ENCODE peak calls at places on chromosome 15, in five cellular contexts. One of them, this sample, is unnamed.

GRCh38 chr15:67822537-67823370 is 2.6 kb upstream of the SKOR1 start:
- DNase-seq in PC-3: no peak
- DNase-seq in cardiac fibroblast: no peak
- DNase-seq in IMR-90: no peak
- DNase-seq in psoas muscle: peak
- DNase-seq in this sample: peak

GRCh38 chr15:98899266-98900021 is 108.1 kb downstream of the PGPEP1L start:
- DNase-seq in PC-3: no peak
- DNase-seq in IMR-90: no peak
- DNase-seq in psoas muscle: no peak
- DNase-seq in cardiac fibroblast: peak
- DNase-seq in this sample: no peak

GRCh38 chr15:23648920-23649515 is 1.4 kb upstream of the MAGEL2 start:
- DNase-seq in IMR-90: no peak
- DNase-seq in cardiac fibroblast: peak
- DNase-seq in PC-3: peak
- DNase-seq in psoas muscle: peak
- DNase-seq in this sample: no peak

GRCh38 chr15:101027273-101027901 is 108.2 kb downstream of the LRRK1 start:
- DNase-seq in psoas muscle: no peak
- DNase-seq in PC-3: no peak
- DNase-seq in cardiac fibroblast: no peak
- DNase-seq in IMR-90: no peak
- DNase-seq in this sample: no peak

GRCh38 chr15:98433302-98433701 is 215.0 kb upstream of the IGF1R start:
- DNase-seq in PC-3: no peak
- DNase-seq in cardiac fibroblast: no peak
- DNase-seq in IMR-90: no peak
- DNase-seq in psoas muscle: no peak
- DNase-seq in this sample: no peak

GRCh38 chr15:37059051-37059450 is 41.3 kb downstream of the MEIS2 start:
- DNase-seq in cardiac fibroblast: peak
- DNase-seq in IMR-90: peak
- DNase-seq in PC-3: peak
- DNase-seq in psoas muscle: no peak
- DNase-seq in this sample: no peak

GRCh38 chr15:27028836-27029482 is 58.0 kb downstream of the GABRG3 start:
- DNase-seq in IMR-90: no peak
- DNase-seq in PC-3: no peak
- DNase-seq in cardiac fibroblast: no peak
- DNase-seq in psoas muscle: no peak
- DNase-seq in this sample: no peak

GRCh38 chr15:77014137-77015081 is 19.5 kb downstream of the PSTPIP1 start:
- DNase-seq in PC-3: no peak
- DNase-seq in IMR-90: no peak
- DNase-seq in psoas muscle: peak
- DNase-seq in cardiac fibroblast: no peak
- DNase-seq in this sample: peak

GRCh38 chr15:41971893-41972340 is 440 bp downstream of the EHD4 start:
- DNase-seq in PC-3: no peak
- DNase-seq in IMR-90: no peak
- DNase-seq in psoas muscle: no peak
- DNase-seq in cardiac fibroblast: no peak
- DNase-seq in this sample: peak

GRCh38 chr15:76936671-76937070 is 5.1 kb downstream of the RCN2 start:
- DNase-seq in IMR-90: no peak
- DNase-seq in cardiac fibroblast: peak
- DNase-seq in PC-3: no peak
- DNase-seq in psoas muscle: no peak
- DNase-seq in this sample: no peak

GRCh38 chr15:74422370-74422722 is 11.4 kb downstream of the SEMA7A start:
- DNase-seq in psoas muscle: no peak
- DNase-seq in cardiac fibroblast: no peak
- DNase-seq in PC-3: no peak
- DNase-seq in IMR-90: no peak
- DNase-seq in this sample: no peak

GRCh38 chr15:50627351-50628055 is 59.1 kb downstream of the TRPM7 start:
- DNase-seq in IMR-90: peak
- DNase-seq in cardiac fibroblast: peak
- DNase-seq in psoas muscle: no peak
- DNase-seq in PC-3: no peak
- DNase-seq in this sample: no peak

GRCh38 chr15:85554852-85555521 is 174.6 kb downstream of the AKAP13 start:
- DNase-seq in PC-3: no peak
- DNase-seq in IMR-90: no peak
- DNase-seq in psoas muscle: no peak
- DNase-seq in cardiac fibroblast: no peak
- DNase-seq in this sample: peak

GRCh38 chr15:66454143-66454542 is 43.4 kb downstream of the SNAPC5 start:
- DNase-seq in psoas muscle: no peak
- DNase-seq in PC-3: peak
- DNase-seq in IMR-90: peak
- DNase-seq in cardiac fibroblast: peak
- DNase-seq in this sample: no peak

GRCh38 chr15:66452421-66452820 is 45.1 kb downstream of the SNAPC5 start:
- DNase-seq in PC-3: no peak
- DNase-seq in cardiac fibroblast: no peak
- DNase-seq in psoas muscle: no peak
- DNase-seq in IMR-90: no peak
- DNase-seq in this sample: no peak

GRCh38 chr15:66456211-66456610 is 41.4 kb downstream of the SNAPC5 start:
- DNase-seq in psoas muscle: no peak
- DNase-seq in PC-3: peak
- DNase-seq in IMR-90: peak
- DNase-seq in cardiac fibroblast: no peak
- DNase-seq in this sample: no peak

GRCh38 chr15:66452971-66453580 is 44.5 kb downstream of the SNAPC5 start:
- DNase-seq in cardiac fibroblast: no peak
- DNase-seq in psoas muscle: no peak
- DNase-seq in PC-3: no peak
- DNase-seq in IMR-90: no peak
- DNase-seq in this sample: no peak
- TF ChIP-seq CTCF in cardiac fibroblast: no peak
- TF ChIP-seq CTCF in psoas muscle: no peak
- TF ChIP-seq CTCF in PC-3: no peak
- TF ChIP-seq CTCF in IMR-90: no peak
- TF ChIP-seq CTCF in this sample: no peak

GRCh38 chr15:29566914-29567313 is 255.4 kb downstream of the TJP1 start:
- DNase-seq in IMR-90: no peak
- DNase-seq in psoas muscle: no peak
- DNase-seq in cardiac fibroblast: no peak
- DNase-seq in PC-3: no peak
- DNase-seq in this sample: no peak

GRCh38 chr15:29558261-29558660 is 264.0 kb downstream of the TJP1 start:
- DNase-seq in psoas muscle: no peak
- DNase-seq in PC-3: no peak
- DNase-seq in cardiac fibroblast: no peak
- DNase-seq in IMR-90: no peak
- DNase-seq in this sample: no peak

GRCh38 chr15:29560896-29561295 is 261.4 kb downstream of the TJP1 start:
- DNase-seq in cardiac fibroblast: no peak
- DNase-seq in IMR-90: no peak
- DNase-seq in PC-3: no peak
- DNase-seq in psoas muscle: no peak
- DNase-seq in this sample: no peak

GRCh38 chr15:29567336-29567735 is 254.9 kb downstream of the TJP1 start:
- DNase-seq in PC-3: no peak
- DNase-seq in IMR-90: no peak
- DNase-seq in cardiac fibroblast: no peak
- DNase-seq in psoas muscle: no peak
- DNase-seq in this sample: no peak

GRCh38 chr15:29563112-29563511 is 259.2 kb downstream of the TJP1 start:
- DNase-seq in IMR-90: no peak
- DNase-seq in PC-3: no peak
- DNase-seq in psoas muscle: no peak
- DNase-seq in cardiac fibroblast: no peak
- DNase-seq in this sample: no peak
- TF ChIP-seq CTCF in IMR-90: no peak
- TF ChIP-seq CTCF in PC-3: no peak
- TF ChIP-seq CTCF in psoas muscle: no peak
- TF ChIP-seq CTCF in cardiac fibroblast: no peak
- TF ChIP-seq CTCF in this sample: no peak

DNA sequence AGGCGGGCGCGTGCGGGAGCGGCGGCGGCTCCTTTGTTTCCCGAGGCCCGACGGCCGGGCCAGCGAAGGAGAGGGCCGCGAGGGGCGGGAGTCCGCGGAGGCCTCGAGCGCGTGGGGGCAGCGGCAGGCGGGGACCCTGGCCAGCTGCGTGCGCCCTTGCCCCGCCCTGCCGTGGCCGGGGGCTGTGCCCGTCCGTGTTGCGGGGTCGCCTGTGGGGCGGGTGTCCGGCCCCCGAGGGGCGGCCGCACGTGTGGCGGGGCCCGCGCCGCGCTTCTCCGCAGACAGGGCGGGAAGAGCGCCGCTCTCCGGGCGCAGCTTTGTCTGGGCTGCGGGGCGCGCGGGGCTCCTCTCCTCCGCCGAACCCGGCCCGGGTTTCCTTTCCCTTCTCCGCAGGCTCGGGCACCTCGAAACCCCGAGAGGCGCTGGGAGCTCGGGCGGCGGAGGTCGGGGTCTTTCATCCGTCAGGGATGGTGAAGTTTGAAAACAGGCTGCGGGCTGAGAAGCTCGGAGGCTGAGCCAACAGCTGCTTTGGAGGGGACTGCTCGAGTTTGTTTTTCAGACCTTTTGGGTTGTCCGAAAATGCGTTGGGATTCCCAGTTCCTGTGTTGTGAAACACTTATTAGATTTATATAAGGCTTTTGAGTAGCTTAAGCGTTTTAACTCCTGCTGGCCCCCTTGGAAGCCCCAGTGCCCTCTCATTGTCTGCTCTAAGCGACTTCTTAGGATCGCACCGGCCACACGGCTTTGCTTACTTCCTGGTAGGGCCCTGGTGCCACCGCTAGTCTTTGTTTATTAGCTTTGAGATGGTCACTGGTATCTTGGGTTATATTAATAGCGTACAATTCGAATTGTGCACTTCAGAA is 817 bp downstream of the USP3 start:
- DNase-seq in psoas muscle: peak
- DNase-seq in IMR-90: peak
- DNase-seq in PC-3: peak
- DNase-seq in cardiac fibroblast: peak
- DNase-seq in this sample: no peak
- TF ChIP-seq CTCF in psoas muscle: peak
- TF ChIP-seq CTCF in IMR-90: peak
- TF ChIP-seq CTCF in PC-3: no peak
- TF ChIP-seq CTCF in cardiac fibroblast: peak
- TF ChIP-seq CTCF in this sample: peak

GRCh38 chr15:64653757-64654156 is 121.6 kb downstream of the RBPMS2 start:
- DNase-seq in PC-3: peak
- DNase-seq in cardiac fibroblast: peak
- DNase-seq in IMR-90: peak
- DNase-seq in psoas muscle: no peak
- DNase-seq in this sample: no peak
- TF ChIP-seq CTCF in PC-3: peak
- TF ChIP-seq CTCF in cardiac fibroblast: peak
- TF ChIP-seq CTCF in IMR-90: peak
- TF ChIP-seq CTCF in psoas muscle: peak
- TF ChIP-seq CTCF in this sample: peak

GRCh38 chr15:70875001-70875782 is 17.0 kb downstream of the THAP10 start:
- DNase-seq in cardiac fibroblast: peak
- DNase-seq in IMR-90: peak
- DNase-seq in psoas muscle: no peak
- DNase-seq in PC-3: peak
- DNase-seq in this sample: peak
- TF ChIP-seq CTCF in cardiac fibroblast: peak
- TF ChIP-seq CTCF in IMR-90: peak
- TF ChIP-seq CTCF in psoas muscle: peak
- TF ChIP-seq CTCF in PC-3: peak
- TF ChIP-seq CTCF in this sample: peak

DNA sequence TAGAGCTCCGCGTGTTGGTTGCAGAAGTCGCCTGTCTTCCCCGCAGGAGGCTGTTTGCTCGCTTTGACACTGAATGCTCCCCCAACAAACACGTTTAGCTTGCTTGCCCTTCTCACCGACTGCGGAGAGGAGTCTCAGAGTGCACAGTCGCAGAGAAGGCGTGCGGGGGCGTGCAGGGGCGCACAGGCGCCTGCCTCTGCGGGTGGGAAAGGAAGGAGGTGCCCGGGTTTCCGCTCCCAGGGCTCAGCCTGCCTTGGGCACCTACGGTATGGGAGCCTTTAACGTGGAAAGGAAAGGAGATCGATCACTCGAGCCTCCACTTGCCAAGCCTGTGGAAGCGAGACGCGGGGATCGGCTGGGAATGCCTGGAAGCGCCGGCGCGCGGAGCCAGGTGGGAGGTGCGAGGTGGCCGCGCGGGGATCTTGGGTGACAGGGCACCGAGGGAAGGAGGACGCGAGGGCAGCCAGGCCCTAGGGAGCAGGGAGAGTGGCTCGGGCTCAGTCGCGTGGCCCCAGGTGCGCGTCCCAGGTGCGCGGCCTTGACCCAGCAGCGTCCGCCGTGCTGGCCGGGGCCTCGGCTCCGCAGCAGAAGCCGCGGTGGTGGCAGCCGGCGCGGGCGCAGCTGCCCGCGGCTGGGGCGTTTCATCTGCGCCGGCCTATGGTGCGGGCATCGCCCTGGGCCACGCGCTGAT is at the start of gene FAN1:
- DNase-seq in IMR-90: peak
- DNase-seq in PC-3: peak
- DNase-seq in psoas muscle: peak
- DNase-seq in cardiac fibroblast: peak
- DNase-seq in this sample: peak
- TF ChIP-seq CTCF in IMR-90: no peak
- TF ChIP-seq CTCF in PC-3: no peak
- TF ChIP-seq CTCF in psoas muscle: no peak
- TF ChIP-seq CTCF in cardiac fibroblast: no peak
- TF ChIP-seq CTCF in this sample: peak

GRCh38 chr15:84112025-84112424 is 123.5 kb upstream of the GOLGA6L4 start:
- DNase-seq in cardiac fibroblast: peak
- DNase-seq in psoas muscle: no peak
- DNase-seq in PC-3: peak
- DNase-seq in IMR-90: peak
- DNase-seq in this sample: no peak

GRCh38 chr15:84104853-84105252 is 130.7 kb upstream of the GOLGA6L4 start:
- DNase-seq in psoas muscle: no peak
- DNase-seq in cardiac fibroblast: no peak
- DNase-seq in PC-3: no peak
- DNase-seq in IMR-90: no peak
- DNase-seq in this sample: no peak

GRCh38 chr15:84113919-84114318 is 121.7 kb upstream of the GOLGA6L4 start:
- DNase-seq in PC-3: no peak
- DNase-seq in cardiac fibroblast: no peak
- DNase-seq in IMR-90: no peak
- DNase-seq in psoas muscle: no peak
- DNase-seq in this sample: no peak

GRCh38 chr15:84103345-84103744 is 132.2 kb upstream of the GOLGA6L4 start:
- DNase-seq in IMR-90: no peak
- DNase-seq in psoas muscle: no peak
- DNase-seq in PC-3: no peak
- DNase-seq in cardiac fibroblast: no peak
- DNase-seq in this sample: no peak

GRCh38 chr15:84108725-84109124 is 126.8 kb upstream of the GOLGA6L4 start:
- DNase-seq in cardiac fibroblast: peak
- DNase-seq in IMR-90: peak
- DNase-seq in PC-3: peak
- DNase-seq in psoas muscle: no peak
- DNase-seq in this sample: no peak
- TF ChIP-seq CTCF in cardiac fibroblast: peak
- TF ChIP-seq CTCF in IMR-90: peak
- TF ChIP-seq CTCF in PC-3: peak
- TF ChIP-seq CTCF in psoas muscle: no peak
- TF ChIP-seq CTCF in this sample: no peak